ENCODE peak calls at places on chromosomes 4 and X, in nine cellular contexts. One of them, this sample, is unnamed.

GRCh38 chr4:6582889-6583504 is 8.0 kb downstream of the MAN2B2 start:
- DNase-seq in CD4-positive, CD25-positive, alpha-beta regulatory T cell: peak; percentile 44
- DNase-seq in GM23338: peak; percentile 48
- DNase-seq in hepatocyte: no peak
- DNase-seq in CD8-positive, alpha-beta memory T cell: no peak
- DNase-seq in MM.1S: peak; percentile 24
- DNase-seq in IMR-90: peak; percentile 25
- DNase-seq in left ventricle myocardium inferior: no peak
- DNase-seq in CD8-positive, alpha-beta T cell: no peak
- DNase-seq in this sample: no peak

GRCh38 chrX:151793886-151794285 is 59.3 kb downstream of the CNGA2 start:
- DNase-seq in hepatocyte: no peak
- DNase-seq in CD8-positive, alpha-beta memory T cell: no peak
- DNase-seq in CD8-positive, alpha-beta T cell: no peak
- DNase-seq in left ventricle myocardium inferior: no peak
- DNase-seq in MM.1S: no peak
- DNase-seq in IMR-90: no peak
- DNase-seq in GM23338: no peak
- DNase-seq in CD4-positive, CD25-positive, alpha-beta regulatory T cell: no peak
- DNase-seq in this sample: no peak

GRCh38 chrX:116198235-116198634 is 27.7 kb downstream of the AGTR2 start:
- DNase-seq in GM23338: no peak
- DNase-seq in hepatocyte: no peak
- DNase-seq in IMR-90: no peak
- DNase-seq in CD4-positive, CD25-positive, alpha-beta regulatory T cell: no peak
- DNase-seq in left ventricle myocardium inferior: no peak
- DNase-seq in MM.1S: no peak
- DNase-seq in CD8-positive, alpha-beta memory T cell: no peak
- DNase-seq in CD8-positive, alpha-beta T cell: no peak
- DNase-seq in this sample: no peak

GRCh38 chr4:166282081-166282770 is 409.2 kb downstream of the TLL1 start:
- DNase-seq in left ventricle myocardium inferior: no peak
- DNase-seq in IMR-90: no peak
- DNase-seq in GM23338: no peak
- DNase-seq in MM.1S: no peak
- DNase-seq in hepatocyte: no peak
- DNase-seq in CD8-positive, alpha-beta T cell: no peak
- DNase-seq in CD4-positive, CD25-positive, alpha-beta regulatory T cell: no peak
- DNase-seq in CD8-positive, alpha-beta memory T cell: no peak
- DNase-seq in this sample: no peak

GRCh38 chr4:10157478-10158354 is 41.1 kb upstream of the WDR1 start:
- DNase-seq in IMR-90: peak; percentile 81
- DNase-seq in CD4-positive, CD25-positive, alpha-beta regulatory T cell: peak; percentile 58
- DNase-seq in GM23338: peak; percentile 89
- DNase-seq in hepatocyte: peak; percentile 88
- DNase-seq in MM.1S: peak; percentile 53
- DNase-seq in CD8-positive, alpha-beta memory T cell: peak; percentile 29
- DNase-seq in CD8-positive, alpha-beta T cell: peak; percentile 14
- DNase-seq in left ventricle myocardium inferior: peak; percentile 33
- DNase-seq in this sample: no peak

GRCh38 chr4:119244832-119245231 is 32.3 kb downstream of the USP53 start:
- DNase-seq in CD8-positive, alpha-beta memory T cell: no peak
- DNase-seq in CD8-positive, alpha-beta T cell: no peak
- DNase-seq in IMR-90: no peak
- DNase-seq in left ventricle myocardium inferior: no peak
- DNase-seq in hepatocyte: no peak
- DNase-seq in CD4-positive, CD25-positive, alpha-beta regulatory T cell: no peak
- DNase-seq in MM.1S: no peak
- DNase-seq in GM23338: no peak
- DNase-seq in this sample: no peak

GRCh38 chr4:4524364-4524763 is 17.5 kb downstream of the STX18 start:
- DNase-seq in IMR-90: peak; percentile 11
- DNase-seq in left ventricle myocardium inferior: no peak
- DNase-seq in MM.1S: peak; percentile 90
- DNase-seq in hepatocyte: no peak
- DNase-seq in CD8-positive, alpha-beta T cell: no peak
- DNase-seq in CD4-positive, CD25-positive, alpha-beta regulatory T cell: peak; percentile 70
- DNase-seq in GM23338: peak; percentile 77
- DNase-seq in CD8-positive, alpha-beta memory T cell: peak; percentile 24
- DNase-seq in this sample: no peak

GRCh38 chrX:108020631-108021030 is 24.2 kb upstream of the VSIG1 start:
- DNase-seq in MM.1S: peak; percentile 26
- DNase-seq in CD8-positive, alpha-beta T cell: no peak
- DNase-seq in left ventricle myocardium inferior: no peak
- DNase-seq in GM23338: peak; percentile 50
- DNase-seq in hepatocyte: no peak
- DNase-seq in CD4-positive, CD25-positive, alpha-beta regulatory T cell: peak; percentile 54
- DNase-seq in CD8-positive, alpha-beta memory T cell: peak; percentile 27
- DNase-seq in IMR-90: peak; percentile 28
- DNase-seq in this sample: no peak

GRCh38 chr4:79987401-79987800 is 85.6 kb downstream of the ANTXR2 start:
- DNase-seq in CD8-positive, alpha-beta T cell: no peak
- DNase-seq in MM.1S: no peak
- DNase-seq in GM23338: no peak
- DNase-seq in hepatocyte: no peak
- DNase-seq in CD4-positive, CD25-positive, alpha-beta regulatory T cell: no peak
- DNase-seq in CD8-positive, alpha-beta memory T cell: no peak
- DNase-seq in left ventricle myocardium inferior: no peak
- DNase-seq in IMR-90: peak; percentile 16
- DNase-seq in this sample: no peak

GRCh38 chr4:46432923-46433322 is 43.0 kb upstream of the GABRA2 start:
- DNase-seq in CD8-positive, alpha-beta memory T cell: no peak
- DNase-seq in GM23338: no peak
- DNase-seq in hepatocyte: no peak
- DNase-seq in MM.1S: no peak
- DNase-seq in CD8-positive, alpha-beta T cell: no peak
- DNase-seq in left ventricle myocardium inferior: no peak
- DNase-seq in IMR-90: peak; percentile 85
- DNase-seq in CD4-positive, CD25-positive, alpha-beta regulatory T cell: no peak
- DNase-seq in this sample: no peak

GRCh38 chrX:120015145-120016067 is 62.1 kb downstream of the RHOXF2B start:
- DNase-seq in hepatocyte: peak; percentile 18
- DNase-seq in left ventricle myocardium inferior: no peak
- DNase-seq in MM.1S: peak; percentile 23
- DNase-seq in CD8-positive, alpha-beta memory T cell: peak; percentile 8
- DNase-seq in GM23338: peak; percentile 52
- DNase-seq in IMR-90: no peak
- DNase-seq in CD4-positive, CD25-positive, alpha-beta regulatory T cell: no peak
- DNase-seq in CD8-positive, alpha-beta T cell: no peak
- DNase-seq in this sample: no peak

GRCh38 chr4:139227729-139228404 is 50.8 kb upstream of the ELF2 start:
- DNase-seq in left ventricle myocardium inferior: no peak
- DNase-seq in IMR-90: no peak
- DNase-seq in MM.1S: peak; percentile 66
- DNase-seq in CD8-positive, alpha-beta memory T cell: no peak
- DNase-seq in hepatocyte: no peak
- DNase-seq in GM23338: peak; percentile 24
- DNase-seq in CD4-positive, CD25-positive, alpha-beta regulatory T cell: peak; percentile 26
- DNase-seq in CD8-positive, alpha-beta T cell: no peak
- DNase-seq in this sample: no peak

GRCh38 chrX:40383360-40383759 is 197.4 kb upstream of the ATP6AP2 start:
- DNase-seq in GM23338: peak; percentile 5
- DNase-seq in left ventricle myocardium inferior: no peak
- DNase-seq in CD8-positive, alpha-beta memory T cell: no peak
- DNase-seq in IMR-90: no peak
- DNase-seq in MM.1S: no peak
- DNase-seq in hepatocyte: no peak
- DNase-seq in CD4-positive, CD25-positive, alpha-beta regulatory T cell: no peak
- DNase-seq in CD8-positive, alpha-beta T cell: no peak
- DNase-seq in this sample: no peak

GRCh38 chr4:40976343-40976742 is 226.6 kb downstream of the NSUN7 start:
- DNase-seq in CD4-positive, CD25-positive, alpha-beta regulatory T cell: peak; percentile 36
- DNase-seq in left ventricle myocardium inferior: no peak
- DNase-seq in MM.1S: peak; percentile 67
- DNase-seq in IMR-90: peak; percentile 70
- DNase-seq in GM23338: peak; percentile 89
- DNase-seq in CD8-positive, alpha-beta T cell: no peak
- DNase-seq in hepatocyte: peak; percentile 72
- DNase-seq in CD8-positive, alpha-beta memory T cell: no peak
- DNase-seq in this sample: no peak

DNA sequence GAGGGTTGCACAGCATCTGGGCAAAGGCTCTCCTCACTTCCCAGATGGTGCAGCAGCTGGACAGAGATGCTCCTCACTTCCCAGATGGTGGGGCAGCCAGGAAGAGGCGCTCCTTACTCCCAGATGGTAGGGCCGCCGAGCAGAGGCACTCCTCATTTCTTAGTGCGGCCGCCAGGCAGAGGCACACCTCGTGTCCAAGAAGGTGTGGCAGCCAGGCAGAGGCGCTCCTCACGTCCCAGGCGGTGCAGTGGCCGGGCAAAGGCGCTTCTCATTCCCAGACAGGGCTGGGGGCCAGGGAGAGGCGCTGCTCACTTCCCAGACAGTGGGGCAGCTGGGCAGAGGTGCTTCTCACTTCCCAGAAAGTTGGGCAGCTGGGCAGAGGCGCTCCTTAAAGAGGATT is 48.8 kb downstream of the ZNF732 start:
- DNase-seq in CD8-positive, alpha-beta memory T cell: no peak
- DNase-seq in MM.1S: no peak
- DNase-seq in left ventricle myocardium inferior: no peak
- DNase-seq in IMR-90: no peak
- DNase-seq in hepatocyte: no peak
- DNase-seq in GM23338: peak; percentile 22
- DNase-seq in CD8-positive, alpha-beta T cell: no peak
- DNase-seq in CD4-positive, CD25-positive, alpha-beta regulatory T cell: no peak
- DNase-seq in this sample: no peak
- H3K4me1 ChIP-seq in CD8-positive, alpha-beta memory T cell: no peaks in the 10 kb centered on the region
- H3K4me1 ChIP-seq in MM.1S: no peaks in the 10 kb centered on the region
- H3K4me1 ChIP-seq in left ventricle myocardium inferior: no peaks in the 10 kb centered on the region
- H3K4me1 ChIP-seq in IMR-90: no peaks in the 10 kb centered on the region
- H3K4me1 ChIP-seq in hepatocyte: no peaks in the 10 kb centered on the region
- H3K4me1 ChIP-seq in GM23338: no peaks in the 10 kb centered on the region
- H3K4me1 ChIP-seq in CD8-positive, alpha-beta T cell: no peaks in the 10 kb centered on the region
- H3K4me1 ChIP-seq in CD4-positive, CD25-positive, alpha-beta regulatory T cell: no peaks in the 10 kb centered on the region
- H3K4me1 ChIP-seq in this sample: no peaks in the 10 kb centered on the region

GRCh38 chr4:1194028-1194900 is 21.9 kb upstream of the SPON2 start:
- DNase-seq in left ventricle myocardium inferior: peak; percentile 85
- DNase-seq in MM.1S: no peak
- DNase-seq in hepatocyte: peak; percentile 36
- DNase-seq in CD8-positive, alpha-beta T cell: no peak
- DNase-seq in IMR-90: peak; percentile 49
- DNase-seq in CD8-positive, alpha-beta memory T cell: no peak
- DNase-seq in GM23338: peak; percentile 57
- DNase-seq in CD4-positive, CD25-positive, alpha-beta regulatory T cell: no peak
- DNase-seq in this sample: peak; percentile 87

GRCh38 chr4:1193206-1194027 is 21.0 kb upstream of the SPON2 start:
- DNase-seq in MM.1S: no peak
- DNase-seq in GM23338: no peak
- DNase-seq in IMR-90: no peak
- DNase-seq in CD8-positive, alpha-beta T cell: no peak
- DNase-seq in CD4-positive, CD25-positive, alpha-beta regulatory T cell: no peak
- DNase-seq in left ventricle myocardium inferior: no peak
- DNase-seq in CD8-positive, alpha-beta memory T cell: no peak
- DNase-seq in hepatocyte: peak; percentile 5
- DNase-seq in this sample: peak; percentile 38

GRCh38 chr4:1195894-1196401 is 23.6 kb upstream of the SPON2 start:
- DNase-seq in GM23338: no peak
- DNase-seq in MM.1S: no peak
- DNase-seq in IMR-90: no peak
- DNase-seq in CD8-positive, alpha-beta memory T cell: no peak
- DNase-seq in left ventricle myocardium inferior: no peak
- DNase-seq in CD8-positive, alpha-beta T cell: no peak
- DNase-seq in CD4-positive, CD25-positive, alpha-beta regulatory T cell: no peak
- DNase-seq in hepatocyte: peak; percentile 5
- DNase-seq in this sample: peak; percentile 11

GRCh38 chr4:1196421-1197183 is 24.2 kb upstream of the SPON2 start:
- DNase-seq in left ventricle myocardium inferior: no peak
- DNase-seq in MM.1S: no peak
- DNase-seq in CD8-positive, alpha-beta T cell: no peak
- DNase-seq in hepatocyte: peak; percentile 1
- DNase-seq in CD8-positive, alpha-beta memory T cell: no peak
- DNase-seq in IMR-90: no peak
- DNase-seq in GM23338: no peak
- DNase-seq in CD4-positive, CD25-positive, alpha-beta regulatory T cell: no peak
- DNase-seq in this sample: peak; percentile 11

GRCh38 chr4:1195109-1195671 is 22.8 kb upstream of the SPON2 start:
- DNase-seq in left ventricle myocardium inferior: no peak
- DNase-seq in CD4-positive, CD25-positive, alpha-beta regulatory T cell: no peak
- DNase-seq in CD8-positive, alpha-beta T cell: no peak
- DNase-seq in GM23338: no peak
- DNase-seq in MM.1S: no peak
- DNase-seq in hepatocyte: peak; percentile 3
- DNase-seq in IMR-90: no peak
- DNase-seq in CD8-positive, alpha-beta memory T cell: no peak
- DNase-seq in this sample: peak; percentile 22
- H3K4me1 ChIP-seq in left ventricle myocardium inferior: peaks cover 44% of the 10 kb centered on the region
- H3K4me1 ChIP-seq in CD4-positive, CD25-positive, alpha-beta regulatory T cell: peaks cover 5% of the 10 kb centered on the region
- H3K4me1 ChIP-seq in CD8-positive, alpha-beta T cell: peaks cover 7% of the 10 kb centered on the region
- H3K4me1 ChIP-seq in GM23338: no peaks in the 10 kb centered on the region
- H3K4me1 ChIP-seq in MM.1S: no peaks in the 10 kb centered on the region
- H3K4me1 ChIP-seq in hepatocyte: peaks cover 16% of the 10 kb centered on the region
- H3K4me1 ChIP-seq in IMR-90: peaks cover 45% of the 10 kb centered on the region
- H3K4me1 ChIP-seq in CD8-positive, alpha-beta memory T cell: peaks cover 6% of the 10 kb centered on the region
- H3K4me1 ChIP-seq in this sample: peaks cover 28% of the 10 kb centered on the region

GRCh38 chr4:88144866-88145300 is 13.6 kb downstream of the ABCG2 start:
- DNase-seq in MM.1S: no peak
- DNase-seq in CD8-positive, alpha-beta memory T cell: no peak
- DNase-seq in GM23338: no peak
- DNase-seq in left ventricle myocardium inferior: no peak
- DNase-seq in CD8-positive, alpha-beta T cell: no peak
- DNase-seq in IMR-90: no peak
- DNase-seq in CD4-positive, CD25-positive, alpha-beta regulatory T cell: no peak
- DNase-seq in hepatocyte: peak; percentile 63
- DNase-seq in this sample: no peak

GRCh38 chr4:88146891-88147290 is 11.5 kb downstream of the ABCG2 start:
- DNase-seq in hepatocyte: no peak
- DNase-seq in MM.1S: no peak
- DNase-seq in CD8-positive, alpha-beta T cell: no peak
- DNase-seq in IMR-90: no peak
- DNase-seq in GM23338: no peak
- DNase-seq in CD4-positive, CD25-positive, alpha-beta regulatory T cell: no peak
- DNase-seq in CD8-positive, alpha-beta memory T cell: no peak
- DNase-seq in left ventricle myocardium inferior: no peak
- DNase-seq in this sample: no peak

GRCh38 chr4:88147799-88148217 is 10.6 kb downstream of the ABCG2 start:
- DNase-seq in hepatocyte: peak; percentile 55
- DNase-seq in MM.1S: no peak
- DNase-seq in GM23338: peak; percentile 30
- DNase-seq in IMR-90: no peak
- DNase-seq in CD8-positive, alpha-beta T cell: no peak
- DNase-seq in CD4-positive, CD25-positive, alpha-beta regulatory T cell: no peak
- DNase-seq in CD8-positive, alpha-beta memory T cell: no peak
- DNase-seq in left ventricle myocardium inferior: no peak
- DNase-seq in this sample: no peak

GRCh38 chr4:88144048-88144447 is 14.4 kb downstream of the ABCG2 start:
- DNase-seq in CD4-positive, CD25-positive, alpha-beta regulatory T cell: no peak
- DNase-seq in GM23338: peak; percentile 71
- DNase-seq in IMR-90: no peak
- DNase-seq in CD8-positive, alpha-beta T cell: no peak
- DNase-seq in MM.1S: no peak
- DNase-seq in hepatocyte: no peak
- DNase-seq in left ventricle myocardium inferior: no peak
- DNase-seq in CD8-positive, alpha-beta memory T cell: no peak
- DNase-seq in this sample: no peak

GRCh38 chr4:88143504-88143903 is 14.9 kb downstream of the ABCG2 start:
- DNase-seq in CD4-positive, CD25-positive, alpha-beta regulatory T cell: no peak
- DNase-seq in hepatocyte: peak; percentile 54
- DNase-seq in GM23338: no peak
- DNase-seq in left ventricle myocardium inferior: no peak
- DNase-seq in IMR-90: peak; percentile 90
- DNase-seq in CD8-positive, alpha-beta memory T cell: no peak
- DNase-seq in MM.1S: no peak
- DNase-seq in CD8-positive, alpha-beta T cell: no peak
- DNase-seq in this sample: no peak
- H3K4me1 ChIP-seq in CD4-positive, CD25-positive, alpha-beta regulatory T cell: no peaks in the 10 kb centered on the region
- H3K4me1 ChIP-seq in hepatocyte: peaks cover 22% of the 10 kb centered on the region
- H3K4me1 ChIP-seq in GM23338: peaks cover 27% of the 10 kb centered on the region
- H3K4me1 ChIP-seq in left ventricle myocardium inferior: no peaks in the 10 kb centered on the region
- H3K4me1 ChIP-seq in IMR-90: peaks cover 8% of the 10 kb centered on the region
- H3K4me1 ChIP-seq in CD8-positive, alpha-beta memory T cell: no peaks in the 10 kb centered on the region
- H3K4me1 ChIP-seq in MM.1S: no peaks in the 10 kb centered on the region
- H3K4me1 ChIP-seq in CD8-positive, alpha-beta T cell: no peaks in the 10 kb centered on the region
- H3K4me1 ChIP-seq in this sample: no peaks in the 10 kb centered on the region

GRCh38 chr4:76309939-76310549 is 3.5 kb downstream of the STBD1 start:
- DNase-seq in hepatocyte: no peak
- DNase-seq in IMR-90: no peak
- DNase-seq in left ventricle myocardium inferior: no peak
- DNase-seq in CD8-positive, alpha-beta T cell: no peak
- DNase-seq in MM.1S: no peak
- DNase-seq in GM23338: no peak
- DNase-seq in CD8-positive, alpha-beta memory T cell: no peak
- DNase-seq in CD4-positive, CD25-positive, alpha-beta regulatory T cell: no peak
- DNase-seq in this sample: no peak
- H3K4me1 ChIP-seq in hepatocyte: peaks cover 6% of the 10 kb centered on the region
- H3K4me1 ChIP-seq in IMR-90: peaks cover 6% of the 10 kb centered on the region
- H3K4me1 ChIP-seq in left ventricle myocardium inferior: peaks cover 63% of the 10 kb centered on the region
- H3K4me1 ChIP-seq in CD8-positive, alpha-beta T cell: peaks cover 13% of the 10 kb centered on the region
- H3K4me1 ChIP-seq in MM.1S: peaks cover 19% of the 10 kb centered on the region
- H3K4me1 ChIP-seq in GM23338: peaks cover 13% of the 10 kb centered on the region
- H3K4me1 ChIP-seq in CD8-positive, alpha-beta memory T cell: peaks cover 9% of the 10 kb centered on the region
- H3K4me1 ChIP-seq in CD4-positive, CD25-positive, alpha-beta regulatory T cell: peaks cover 23% of the 10 kb centered on the region
- H3K4me1 ChIP-seq in this sample: peaks cover 52% of the 10 kb centered on the region

This sample was measured in psoas muscle.